ENCODE peak calls at places on chromosomes 3 and 15, in five cellular contexts. H, U, T, F and K are unnamed samples.

GRCh38 chr3:56133423-56133822 is 334.8 kb downstream of the ERC2 start:
- DNase-seq in H (no peak), U (no peak), T (no peak), F (peak; percentile 9), K (peak; percentile 81)

GRCh38 chr15:74531144-74531811 is 9.7 kb upstream of the ARID3B start:
- DNase-seq in H (no peak), U (no peak), T (no peak), F (no peak), K (peak; percentile 95)

GRCh38 chr3:41188291-41188690 is 11.0 kb upstream of the CTNNB1 start:
- DNase-seq in H (no peak), U (no peak), T (no peak), F (no peak), K (no peak)

GRCh38 chr3:124887177-124887995 is at the start of gene ITGB5:
- DNase-seq in H (peak; percentile 83), U (peak; percentile 80), T (peak; percentile 77), F (peak; percentile 22), K (peak; percentile 65)

GRCh38 chr15:25508369-25509002 is 69.7 kb upstream of the UBE3A start:
- DNase-seq in H (no peak), U (peak; percentile 25), T (no peak), F (peak; percentile 47), K (peak; percentile 36)

GRCh38 chr15:67824900-67825879 is at the start of gene SKOR1:
- DNase-seq in H (no peak), U (no peak), T (no peak), F (no peak), K (peak; percentile 55)

GRCh38 chr3:119600732-119601131 is 3.0 kb downstream of the PLA1A start:
- DNase-seq in H (no peak), U (peak; percentile 78), T (no peak), F (peak; percentile 54), K (no peak)

GRCh38 chr3:22795917-22796316 is 407.2 kb upstream of the UBE2E2 start:
- DNase-seq in H (no peak), U (no peak), T (no peak), F (peak; percentile 2), K (no peak)

GRCh38 chr3:161050929-161051328 is 54.2 kb downstream of the B3GALNT1 start:
- DNase-seq in H (no peak), U (no peak), T (no peak), F (no peak), K (no peak)

GRCh38 chr15:69559440-69560215 is 107.0 kb downstream of the RPLP1 start:
- DNase-seq in H (no peak), U (no peak), T (no peak), F (no peak), K (no peak)

GRCh38 chr3:130783629-130784028 is 37.0 kb upstream of the PIK3R4 start:
- DNase-seq in H (no peak), U (no peak), T (no peak), F (no peak), K (peak; percentile 5)

GRCh38 chr3:123834631-123835030 is 49.5 kb downstream of the MYLK start:
- DNase-seq in H (no peak), U (no peak), T (no peak), F (peak; percentile 13), K (peak; percentile 75)

GRCh38 chr3:143127801-143128200 is 8.2 kb downstream of the CHST2 start:
- DNase-seq in H (no peak), U (no peak), T (no peak), F (no peak), K (no peak)

GRCh38 chr3:149975919-149976318 is 5.2 kb upstream of the PFN2 start:
- DNase-seq in H (no peak), U (no peak), T (no peak), F (no peak), K (no peak)
- TF ChIP-seq CTCF in H (no peak), U (no peak), T (no peak), F (peak; percentile 20), K (no peak)

GRCh38 chr15:52080031-52080430 is 32.5 kb downstream of the BCL2L10 start:
- DNase-seq in H (no peak), U (no peak), T (no peak), F (no peak), K (peak; percentile 57)

GRCh38 chr15:52080993-52081392 is 31.6 kb downstream of the BCL2L10 start:
- DNase-seq in H (no peak), U (no peak), T (no peak), F (no peak), K (no peak)

GRCh38 chr15:52078197-52078875 is 34.2 kb downstream of the BCL2L10 start:
- DNase-seq in H (no peak), U (no peak), T (no peak), F (no peak), K (no peak)

GRCh38 chr15:52078876-52079700 is 33.5 kb downstream of the BCL2L10 start:
- DNase-seq in H (peak; percentile 89), U (peak; percentile 83), T (peak; percentile 83), F (peak; percentile 84), K (peak; percentile 72)

GRCh38 chr15:52076889-52077781 is 35.4 kb downstream of the BCL2L10 start:
- DNase-seq in H (no peak), U (no peak), T (no peak), F (peak; percentile 47), K (peak; percentile 77)
- TF ChIP-seq CTCF in H (no peak), U (peak; percentile 9), T (no peak), F (peak; percentile 14), K (peak; percentile 27)

GRCh38 chr15:37140531-37141053 is 40.2 kb upstream of the MEIS2 start:
- DNase-seq in H (no peak), U (no peak), T (no peak), F (no peak), K (peak; percentile 6)
- TF ChIP-seq CTCF in H (no peak), U (no peak), T (no peak), F (no peak), K (no peak)

DNA sequence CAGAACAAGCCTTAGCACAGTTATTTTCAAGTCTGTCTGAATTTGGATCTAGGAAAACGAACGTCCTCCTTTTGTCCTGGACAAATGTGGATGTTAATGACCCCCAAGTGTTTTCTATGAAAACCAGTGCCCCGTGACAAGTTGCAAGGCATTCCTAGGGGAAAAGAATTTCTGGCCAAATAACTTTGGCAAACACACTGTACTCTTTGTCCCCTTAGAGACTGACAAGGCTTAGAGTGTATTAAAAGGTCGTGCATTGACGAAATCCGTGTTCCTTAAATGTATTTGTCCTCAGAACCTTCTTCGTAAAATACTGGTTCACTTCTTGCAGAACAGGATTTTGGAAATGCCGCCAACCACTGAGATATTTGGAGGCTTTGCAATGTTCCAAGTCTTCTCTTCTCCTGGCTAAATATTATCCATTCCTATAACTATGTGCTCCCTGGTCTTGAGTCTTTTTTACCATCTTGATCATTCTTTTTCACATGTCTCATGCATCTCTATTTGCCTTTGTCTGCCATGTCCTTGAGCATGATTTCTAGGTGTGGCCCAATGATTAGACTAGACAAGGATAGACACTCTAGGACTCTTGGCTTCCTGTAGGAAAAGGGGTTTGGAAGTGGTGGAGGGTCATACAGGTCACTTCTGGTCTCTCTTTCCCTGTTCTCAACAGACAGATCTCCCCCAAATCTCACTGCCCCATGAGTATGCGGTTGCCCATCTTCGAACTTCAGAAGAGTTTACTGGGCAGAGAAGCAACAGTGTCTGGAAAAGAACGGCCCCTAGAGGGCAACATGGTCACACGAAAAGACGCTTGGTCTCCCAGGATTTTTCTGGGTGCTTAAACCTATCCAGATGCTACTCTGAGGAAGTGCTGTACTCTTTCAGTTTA is 117.5 kb downstream of the EDEM1 start:
- DNase-seq in H (peak; percentile 64), U (peak; percentile 58), T (no peak), F (peak; percentile 64), K (peak; percentile 67)
- TF ChIP-seq CTCF in H (peak; percentile 67), U (peak; percentile 73), T (peak; percentile 47), F (peak; percentile 68), K (peak; percentile 77)